ENCODE peak calls at places on chromosomes 12 and 14, in nine cellular contexts. One of them, this sample, is unnamed.

GRCh38 chr12:84131076-84131475 is 781.5 kb downstream of the SLC6A15 start:
- DNase-seq in transverse colon: no peak
- DNase-seq in DND-41: no peak
- DNase-seq in SJSA1: no peak
- DNase-seq in breast epithelium: no peak
- DNase-seq in MM.1S: no peak
- DNase-seq in fibroblast of lung: peak; percentile 83
- DNase-seq in ascending aorta: no peak
- DNase-seq in heart right ventricle: no peak
- DNase-seq in this sample: no peak

GRCh38 chr12:130053641-130054040 is 108.6 kb upstream of the FZD10 start:
- DNase-seq in DND-41: peak; percentile 7
- DNase-seq in transverse colon: no peak
- DNase-seq in fibroblast of lung: no peak
- DNase-seq in SJSA1: no peak
- DNase-seq in breast epithelium: no peak
- DNase-seq in heart right ventricle: no peak
- DNase-seq in ascending aorta: no peak
- DNase-seq in MM.1S: no peak
- DNase-seq in this sample: no peak

GRCh38 chr14:77290705-77291104 is 19.7 kb upstream of the NGB start:
- DNase-seq in DND-41: no peak
- DNase-seq in ascending aorta: no peak
- DNase-seq in fibroblast of lung: no peak
- DNase-seq in SJSA1: no peak
- DNase-seq in breast epithelium: no peak
- DNase-seq in heart right ventricle: no peak
- DNase-seq in MM.1S: no peak
- DNase-seq in transverse colon: no peak
- DNase-seq in this sample: no peak

GRCh38 chr12:101566318-101566717 is 28.5 kb upstream of the MYBPC1 start:
- DNase-seq in heart right ventricle: no peak
- DNase-seq in ascending aorta: no peak
- DNase-seq in DND-41: no peak
- DNase-seq in MM.1S: no peak
- DNase-seq in fibroblast of lung: no peak
- DNase-seq in breast epithelium: no peak
- DNase-seq in transverse colon: no peak
- DNase-seq in SJSA1: no peak
- DNase-seq in this sample: no peak

GRCh38 chr12:19030603-19031002 is 98.9 kb upstream of the PLEKHA5 start:
- DNase-seq in MM.1S: no peak
- DNase-seq in SJSA1: no peak
- DNase-seq in fibroblast of lung: no peak
- DNase-seq in heart right ventricle: no peak
- DNase-seq in ascending aorta: no peak
- DNase-seq in transverse colon: no peak
- DNase-seq in breast epithelium: no peak
- DNase-seq in DND-41: no peak
- DNase-seq in this sample: no peak

GRCh38 chr14:75514673-75515630 is 7.3 kb upstream of the BATF start:
- DNase-seq in SJSA1: no peak
- DNase-seq in ascending aorta: no peak
- DNase-seq in transverse colon: peak; percentile 52
- DNase-seq in breast epithelium: no peak
- DNase-seq in DND-41: no peak
- DNase-seq in heart right ventricle: no peak
- DNase-seq in fibroblast of lung: peak; percentile 41
- DNase-seq in MM.1S: peak; percentile 12
- DNase-seq in this sample: no peak

GRCh38 chr12:13390381-13390856 is 193.9 kb downstream of the EMP1 start:
- DNase-seq in heart right ventricle: peak; percentile 86
- DNase-seq in breast epithelium: peak; percentile 92
- DNase-seq in fibroblast of lung: peak; percentile 61
- DNase-seq in SJSA1: no peak
- DNase-seq in MM.1S: no peak
- DNase-seq in transverse colon: peak; percentile 95
- DNase-seq in ascending aorta: peak; percentile 55
- DNase-seq in DND-41: no peak
- DNase-seq in this sample: no peak

GRCh38 chr12:104250366-104251125 is 35.0 kb downstream of the TXNRD1 start:
- DNase-seq in ascending aorta: no peak
- DNase-seq in DND-41: no peak
- DNase-seq in fibroblast of lung: no peak
- DNase-seq in transverse colon: no peak
- DNase-seq in SJSA1: no peak
- DNase-seq in heart right ventricle: no peak
- DNase-seq in MM.1S: no peak
- DNase-seq in breast epithelium: no peak
- DNase-seq in this sample: no peak

GRCh38 chr14:44180975-44181374 is 326.1 kb downstream of the FSCB start:
- DNase-seq in transverse colon: no peak
- DNase-seq in heart right ventricle: no peak
- DNase-seq in fibroblast of lung: peak; percentile 1
- DNase-seq in SJSA1: no peak
- DNase-seq in ascending aorta: no peak
- DNase-seq in MM.1S: no peak
- DNase-seq in DND-41: no peak
- DNase-seq in breast epithelium: no peak
- DNase-seq in this sample: no peak

GRCh38 chr14:95460647-95461478 is 55.6 kb downstream of the SYNE3 start:
- DNase-seq in MM.1S: no peak
- DNase-seq in breast epithelium: no peak
- DNase-seq in fibroblast of lung: peak; percentile 85
- DNase-seq in SJSA1: peak; percentile 81
- DNase-seq in transverse colon: peak; percentile 59
- DNase-seq in DND-41: no peak
- DNase-seq in heart right ventricle: no peak
- DNase-seq in ascending aorta: no peak
- DNase-seq in this sample: no peak

GRCh38 chr12:52837341-52837741 is 3.2 kb upstream of the KRT79 start:
- DNase-seq in transverse colon: no peak
- DNase-seq in SJSA1: peak; percentile 100
- DNase-seq in heart right ventricle: no peak
- DNase-seq in fibroblast of lung: peak; percentile 49
- DNase-seq in ascending aorta: no peak
- DNase-seq in MM.1S: no peak
- DNase-seq in DND-41: no peak
- DNase-seq in breast epithelium: no peak
- DNase-seq in this sample: no peak

GRCh38 chr12:27015730-27016076 is 1.5 kb upstream of the TM7SF3 start:
- DNase-seq in breast epithelium: no peak
- DNase-seq in MM.1S: peak; percentile 59
- DNase-seq in DND-41: no peak
- DNase-seq in SJSA1: no peak
- DNase-seq in fibroblast of lung: peak; percentile 73
- DNase-seq in heart right ventricle: no peak
- DNase-seq in ascending aorta: no peak
- DNase-seq in transverse colon: no peak
- DNase-seq in this sample: no peak

GRCh38 chr14:70808023-70808401 is 1.3 kb downstream of the MAP3K9 start:
- DNase-seq in DND-41: peak; percentile 71
- DNase-seq in heart right ventricle: no peak
- DNase-seq in fibroblast of lung: no peak
- DNase-seq in ascending aorta: no peak
- DNase-seq in SJSA1: no peak
- DNase-seq in breast epithelium: no peak
- DNase-seq in MM.1S: peak; percentile 58
- DNase-seq in transverse colon: peak; percentile 65
- DNase-seq in this sample: peak; percentile 66
- H3K27ac ChIP-seq in DND-41: peak overlapping the region; percentile 42
- H3K27ac ChIP-seq in heart right ventricle: no peak overlapping the region
- H3K27ac ChIP-seq in fibroblast of lung: no peak overlapping the region
- H3K27ac ChIP-seq in ascending aorta: no peak overlapping the region
- H3K27ac ChIP-seq in SJSA1: no peak overlapping the region
- H3K27ac ChIP-seq in breast epithelium: peak overlapping the region; percentile 92
- H3K27ac ChIP-seq in MM.1S: no peak overlapping the region
- H3K27ac ChIP-seq in transverse colon: peak overlapping the region; percentile 84
- H3K27ac ChIP-seq in this sample: peak overlapping the region; percentile 65

DNA sequence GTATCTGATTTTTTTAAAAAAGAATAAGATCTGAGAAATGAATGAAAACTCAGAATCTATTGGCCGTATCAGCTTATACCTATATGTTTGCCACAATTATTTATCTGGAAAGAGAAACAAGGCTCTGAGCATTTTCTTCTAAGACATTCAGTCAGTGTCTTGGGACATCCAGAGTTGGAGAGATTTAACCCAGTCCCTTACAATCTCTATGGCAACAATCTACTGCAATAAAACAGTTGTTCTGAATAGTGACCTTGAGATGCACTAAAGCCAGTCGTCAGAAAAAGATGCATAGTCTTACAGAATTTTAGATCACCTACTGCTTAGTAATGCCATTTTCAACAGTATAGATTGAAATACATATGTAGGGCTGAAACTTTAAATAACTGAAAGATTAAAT is 52.0 kb upstream of the SOCS2 start:
- DNase-seq in transverse colon: no peak
- DNase-seq in breast epithelium: no peak
- DNase-seq in ascending aorta: no peak
- DNase-seq in fibroblast of lung: no peak
- DNase-seq in MM.1S: no peak
- DNase-seq in SJSA1: no peak
- DNase-seq in DND-41: no peak
- DNase-seq in heart right ventricle: no peak
- DNase-seq in this sample: no peak
- H3K9me3 ChIP-seq in transverse colon: no peaks in the 10 kb centered on the region
- H3K9me3 ChIP-seq in breast epithelium: no peaks in the 10 kb centered on the region
- H3K9me3 ChIP-seq in ascending aorta: no peaks in the 10 kb centered on the region
- H3K9me3 ChIP-seq in fibroblast of lung: no peaks in the 10 kb centered on the region
- H3K9me3 ChIP-seq in MM.1S: no peaks in the 10 kb centered on the region
- H3K9me3 ChIP-seq in SJSA1: no peaks in the 10 kb centered on the region
- H3K9me3 ChIP-seq in DND-41: no peaks in the 10 kb centered on the region
- H3K9me3 ChIP-seq in heart right ventricle: no peaks in the 10 kb centered on the region
- H3K9me3 ChIP-seq in this sample: no peaks in the 10 kb centered on the region

GRCh38 chr12:111428728-111429175 is 23.0 kb downstream of the SH2B3 start:
- DNase-seq in SJSA1: no peak
- DNase-seq in breast epithelium: no peak
- DNase-seq in fibroblast of lung: no peak
- DNase-seq in heart right ventricle: peak; percentile 83
- DNase-seq in DND-41: peak; percentile 44
- DNase-seq in ascending aorta: no peak
- DNase-seq in MM.1S: no peak
- DNase-seq in transverse colon: peak; percentile 70
- DNase-seq in this sample: no peak
- H3K27ac ChIP-seq in SJSA1: no peak overlapping the region
- H3K27ac ChIP-seq in breast epithelium: peak overlapping the region; percentile 80
- H3K27ac ChIP-seq in fibroblast of lung: peak overlapping the region; percentile 20
- H3K27ac ChIP-seq in heart right ventricle: peak overlapping the region; percentile 93
- H3K27ac ChIP-seq in DND-41: no peak overlapping the region
- H3K27ac ChIP-seq in ascending aorta: peak overlapping the region; percentile 33
- H3K27ac ChIP-seq in MM.1S: no peak overlapping the region
- H3K27ac ChIP-seq in transverse colon: peak overlapping the region; percentile 83
- H3K27ac ChIP-seq in this sample: peak overlapping the region; percentile 94

DNA sequence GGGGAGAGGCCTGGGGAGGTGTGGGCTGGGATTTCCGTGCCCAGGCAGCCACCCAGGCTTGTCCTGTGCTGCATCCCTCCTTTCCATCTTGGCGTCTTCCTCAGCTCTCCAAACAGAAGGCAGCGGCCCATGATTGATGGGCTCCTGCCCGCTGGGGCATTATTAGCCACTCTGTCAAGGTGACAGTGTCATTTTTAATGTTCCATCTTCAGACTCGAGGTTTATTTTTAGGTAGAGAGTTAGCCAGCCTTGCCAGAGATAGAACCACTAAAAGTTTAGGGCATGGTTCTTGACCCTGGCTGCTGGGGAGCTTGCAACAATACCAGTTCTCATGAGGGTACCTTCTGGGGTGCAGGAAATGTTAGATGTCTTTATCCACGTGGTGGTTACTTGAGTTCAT is 90.1 kb downstream of the AACS start:
- DNase-seq in fibroblast of lung: no peak
- DNase-seq in MM.1S: no peak
- DNase-seq in transverse colon: no peak
- DNase-seq in breast epithelium: no peak
- DNase-seq in ascending aorta: no peak
- DNase-seq in heart right ventricle: no peak
- DNase-seq in SJSA1: no peak
- DNase-seq in DND-41: no peak
- DNase-seq in this sample: no peak
- H3K9me3 ChIP-seq in fibroblast of lung: no peaks in the 10 kb centered on the region
- H3K9me3 ChIP-seq in MM.1S: no peaks in the 10 kb centered on the region
- H3K9me3 ChIP-seq in transverse colon: no peaks in the 10 kb centered on the region
- H3K9me3 ChIP-seq in breast epithelium: no peaks in the 10 kb centered on the region
- H3K9me3 ChIP-seq in ascending aorta: peaks cover 4% of the 10 kb centered on the region
- H3K9me3 ChIP-seq in heart right ventricle: no peaks in the 10 kb centered on the region
- H3K9me3 ChIP-seq in SJSA1: no peaks in the 10 kb centered on the region
- H3K9me3 ChIP-seq in DND-41: no peaks in the 10 kb centered on the region
- H3K9me3 ChIP-seq in this sample: no peaks in the 10 kb centered on the region

DNA sequence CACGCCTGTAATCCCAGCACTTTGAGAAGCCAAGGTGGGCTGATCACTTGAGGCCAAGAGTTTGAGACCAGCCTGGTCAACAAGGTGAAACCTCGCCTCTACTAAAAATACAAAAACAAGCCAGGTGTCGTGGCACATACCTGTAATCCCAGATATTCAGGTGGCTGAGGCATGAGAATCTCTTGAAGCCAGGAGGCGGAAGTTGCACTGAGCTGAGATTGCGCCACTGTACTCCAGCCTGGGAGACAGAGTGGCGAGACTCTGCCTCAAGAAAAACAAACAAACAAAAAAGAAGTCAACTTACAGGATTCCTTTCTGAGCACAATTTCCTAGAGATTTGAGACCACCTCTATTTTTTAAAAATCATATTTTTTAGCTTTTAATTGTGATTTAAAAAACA is 45.3 kb downstream of the DGLUCY start:
- DNase-seq in breast epithelium: no peak
- DNase-seq in MM.1S: no peak
- DNase-seq in heart right ventricle: no peak
- DNase-seq in ascending aorta: no peak
- DNase-seq in fibroblast of lung: no peak
- DNase-seq in transverse colon: no peak
- DNase-seq in DND-41: no peak
- DNase-seq in SJSA1: no peak
- DNase-seq in this sample: no peak
- H3K27ac ChIP-seq in breast epithelium: no peak overlapping the region
- H3K27ac ChIP-seq in MM.1S: no peak overlapping the region
- H3K27ac ChIP-seq in heart right ventricle: no peak overlapping the region
- H3K27ac ChIP-seq in ascending aorta: no peak overlapping the region
- H3K27ac ChIP-seq in fibroblast of lung: no peak overlapping the region
- H3K27ac ChIP-seq in transverse colon: no peak overlapping the region
- H3K27ac ChIP-seq in DND-41: no peak overlapping the region
- H3K27ac ChIP-seq in SJSA1: no peak overlapping the region
- H3K27ac ChIP-seq in this sample: no peak overlapping the region

DNA sequence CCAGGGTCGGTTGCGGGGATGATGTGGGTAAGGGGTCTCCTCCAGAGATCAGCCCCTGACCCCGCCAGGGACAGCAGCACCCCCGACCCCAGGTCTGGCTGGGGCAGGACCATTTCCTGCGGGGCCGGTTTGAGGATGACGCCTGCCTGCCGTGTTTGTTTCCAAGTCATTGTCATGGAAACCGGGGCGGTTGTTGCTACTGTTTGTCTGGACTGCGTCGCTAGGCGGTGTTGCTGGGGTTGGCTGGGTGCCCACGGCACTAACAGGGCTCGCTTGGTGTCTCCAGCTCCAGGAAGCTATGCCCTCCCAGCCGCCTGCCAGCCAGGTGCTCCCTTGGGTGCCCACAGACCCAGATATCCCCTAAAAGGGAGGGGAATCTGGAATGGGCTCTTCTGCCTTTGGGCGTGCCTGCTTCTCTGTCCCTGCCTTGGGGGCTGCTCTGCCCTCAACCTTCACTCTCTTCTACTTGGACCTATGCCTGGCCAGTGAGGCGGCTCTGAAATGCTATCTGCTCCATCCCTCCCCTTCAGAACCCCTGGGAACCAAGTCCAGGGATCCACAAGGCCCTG is 4.7 kb upstream of the CRIP1 start:
- DNase-seq in fibroblast of lung: peak; percentile 96
- DNase-seq in DND-41: peak; percentile 85
- DNase-seq in breast epithelium: peak; percentile 98
- DNase-seq in ascending aorta: peak; percentile 94
- DNase-seq in transverse colon: peak; percentile 96
- DNase-seq in SJSA1: peak; percentile 97
- DNase-seq in MM.1S: peak; percentile 84
- DNase-seq in heart right ventricle: peak; percentile 97
- DNase-seq in this sample: peak; percentile 99
- H3K9me3 ChIP-seq in fibroblast of lung: no peaks in the 10 kb centered on the region
- H3K9me3 ChIP-seq in DND-41: no peaks in the 10 kb centered on the region
- H3K9me3 ChIP-seq in breast epithelium: no peaks in the 10 kb centered on the region
- H3K9me3 ChIP-seq in ascending aorta: no peaks in the 10 kb centered on the region
- H3K9me3 ChIP-seq in transverse colon: no peaks in the 10 kb centered on the region
- H3K9me3 ChIP-seq in SJSA1: no peaks in the 10 kb centered on the region
- H3K9me3 ChIP-seq in MM.1S: no peaks in the 10 kb centered on the region
- H3K9me3 ChIP-seq in heart right ventricle: no peaks in the 10 kb centered on the region
- H3K9me3 ChIP-seq in this sample: no peaks in the 10 kb centered on the region

This sample was measured in naive thymus-derived CD4-positive, alpha-beta T cell.